ENCODE peak calls at places on chromosomes 1 and 21, in eight cellular contexts. R, G, J, T, A, V, M and N are unnamed samples.
A peak's percentile ranks its signal among the peaks of the same experiment; 100 is the strongest.

GRCh38 chr1:178934574-178934945 is 63.7 kb upstream of the ANGPTL1 start:
- DNase-seq in M (no peak), T (no peak), V (no peak), G (no peak), R (no peak), A (no peak), J (no peak), N (no peak)

GRCh38 chr1:68623700-68624099 is 126.8 kb upstream of the DEPDC1 start:
- DNase-seq in J (no peak), G (no peak), M (no peak), T (no peak), R (no peak), A (no peak), V (no peak), N (no peak)

GRCh38 chr1:154548028-154548427 is 10.4 kb downstream of the UBE2Q1 start:
- DNase-seq in G (no peak), R (no peak), A (no peak), T (peak; percentile 9), V (no peak), M (no peak), J (no peak), N (no peak)

GRCh38 chr21:39441502-39442475 is 3.8 kb downstream of the LCA5L start:
- DNase-seq in M (peak; percentile 5), G (peak; percentile 42), T (peak; percentile 52), J (peak; percentile 28), R (peak; percentile 51), V (peak; percentile 62), A (peak; percentile 17), N (no peak)

GRCh38 chr1:115056395-115056798 is 26.8 kb downstream of the TSHB start:
- DNase-seq in J (peak; percentile 39), V (no peak), R (peak; percentile 43), M (no peak), G (peak; percentile 46), A (no peak), T (no peak), N (no peak)

GRCh38 chr1:2611034-2611501 is 21.7 kb downstream of the MMEL1 start:
- DNase-seq in G (no peak), M (no peak), J (no peak), A (no peak), R (peak; percentile 13), T (no peak), V (no peak), N (no peak)

GRCh38 chr1:224498574-224499170 is 64.1 kb upstream of the WDR26 start:
- DNase-seq in A (no peak), V (peak; percentile 50), M (no peak), G (peak; percentile 49), T (no peak), R (no peak), J (no peak), N (no peak)

GRCh38 chr1:77796695-77797405 is 17.4 kb downstream of the MIGA1 start:
- DNase-seq in T (no peak), G (no peak), M (no peak), J (no peak), A (no peak), R (no peak), V (no peak), N (no peak)

GRCh38 chr1:232421143-232421796 is 208.7 kb downstream of the SIPA1L2 start:
- DNase-seq in T (no peak), R (no peak), J (no peak), A (no peak), M (no peak), G (no peak), V (no peak), N (no peak)